ENCODE peak calls at places on chromosome 15, in nine cellular contexts. One of them, this sample, is unnamed.

GRCh38 chr15:90221251-90221900 is 12.4 kb downstream of the CIB1 start:
- DNase-seq in fibroblast of pulmonary artery: peak; percentile 93
- DNase-seq in choroid plexus epithelial cell: peak; percentile 87
- DNase-seq in AG10803: peak; percentile 90
- DNase-seq in ovary: peak; percentile 84
- DNase-seq in lower lobe of right lung: peak; percentile 75
- DNase-seq in fibroblast of the aortic adventitia: peak; percentile 95
- DNase-seq in AG09309: peak; percentile 57
- DNase-seq in brain microvascular endothelial cell: peak; percentile 71
- DNase-seq in this sample: peak; percentile 57

GRCh38 chr15:70038730-70039392 is 58.9 kb downstream of the TLE3 start:
- DNase-seq in fibroblast of pulmonary artery: no peak
- DNase-seq in choroid plexus epithelial cell: no peak
- DNase-seq in AG10803: no peak
- DNase-seq in ovary: no peak
- DNase-seq in lower lobe of right lung: peak; percentile 6
- DNase-seq in fibroblast of the aortic adventitia: no peak
- DNase-seq in AG09309: no peak
- DNase-seq in brain microvascular endothelial cell: no peak
- DNase-seq in this sample: no peak

GRCh38 chr15:90845201-90845949 is 23.0 kb upstream of the FURIN start:
- DNase-seq in fibroblast of pulmonary artery: peak; percentile 72
- DNase-seq in choroid plexus epithelial cell: peak; percentile 87
- DNase-seq in AG10803: peak; percentile 81
- DNase-seq in ovary: no peak
- DNase-seq in lower lobe of right lung: no peak
- DNase-seq in fibroblast of the aortic adventitia: peak; percentile 79
- DNase-seq in AG09309: peak; percentile 79
- DNase-seq in brain microvascular endothelial cell: peak; percentile 81
- DNase-seq in this sample: peak; percentile 40

GRCh38 chr15:33149919-33150318 is 44.6 kb downstream of the FMN1 start:
- DNase-seq in fibroblast of pulmonary artery: no peak
- DNase-seq in choroid plexus epithelial cell: peak; percentile 64
- DNase-seq in AG10803: peak; percentile 53
- DNase-seq in ovary: no peak
- DNase-seq in lower lobe of right lung: no peak
- DNase-seq in fibroblast of the aortic adventitia: peak; percentile 18
- DNase-seq in AG09309: peak; percentile 7
- DNase-seq in brain microvascular endothelial cell: no peak
- DNase-seq in this sample: peak; percentile 83

GRCh38 chr15:31427411-31427810 is 100.8 kb downstream of the KLF13 start:
- DNase-seq in fibroblast of pulmonary artery: peak; percentile 66
- DNase-seq in choroid plexus epithelial cell: peak; percentile 31
- DNase-seq in AG10803: peak; percentile 58
- DNase-seq in ovary: no peak
- DNase-seq in lower lobe of right lung: no peak
- DNase-seq in fibroblast of the aortic adventitia: peak; percentile 38
- DNase-seq in AG09309: no peak
- DNase-seq in brain microvascular endothelial cell: no peak
- DNase-seq in this sample: no peak

GRCh38 chr15:38705421-38706219 is 141.0 kb upstream of the RASGRP1 start:
- DNase-seq in fibroblast of pulmonary artery: no peak
- DNase-seq in choroid plexus epithelial cell: no peak
- DNase-seq in AG10803: peak; percentile 35
- DNase-seq in ovary: no peak
- DNase-seq in lower lobe of right lung: no peak
- DNase-seq in fibroblast of the aortic adventitia: no peak
- DNase-seq in AG09309: no peak
- DNase-seq in brain microvascular endothelial cell: no peak
- DNase-seq in this sample: no peak

GRCh38 chr15:100779331-100780207 is 100.1 kb upstream of the ALDH1A3 start:
- DNase-seq in fibroblast of pulmonary artery: no peak
- DNase-seq in choroid plexus epithelial cell: no peak
- DNase-seq in AG10803: no peak
- DNase-seq in ovary: no peak
- DNase-seq in lower lobe of right lung: no peak
- DNase-seq in fibroblast of the aortic adventitia: no peak
- DNase-seq in AG09309: no peak
- DNase-seq in brain microvascular endothelial cell: no peak
- DNase-seq in this sample: no peak

GRCh38 chr15:89364741-89365450 is 30.3 kb upstream of the POLG start:
- DNase-seq in fibroblast of pulmonary artery: no peak
- DNase-seq in choroid plexus epithelial cell: no peak
- DNase-seq in AG10803: no peak
- DNase-seq in ovary: no peak
- DNase-seq in lower lobe of right lung: no peak
- DNase-seq in fibroblast of the aortic adventitia: no peak
- DNase-seq in AG09309: no peak
- DNase-seq in brain microvascular endothelial cell: no peak
- DNase-seq in this sample: no peak

GRCh38 chr15:51104512-51104911 is 9.8 kb upstream of the TNFAIP8L3 start:
- DNase-seq in fibroblast of pulmonary artery: peak; percentile 82
- DNase-seq in choroid plexus epithelial cell: no peak
- DNase-seq in AG10803: peak; percentile 88
- DNase-seq in ovary: peak; percentile 74
- DNase-seq in lower lobe of right lung: no peak
- DNase-seq in fibroblast of the aortic adventitia: peak; percentile 97
- DNase-seq in AG09309: no peak
- DNase-seq in brain microvascular endothelial cell: no peak
- DNase-seq in this sample: no peak

GRCh38 chr15:91308855-91309254 is 208.8 kb downstream of the SV2B start:
- DNase-seq in fibroblast of pulmonary artery: no peak
- DNase-seq in choroid plexus epithelial cell: no peak
- DNase-seq in AG10803: no peak
- DNase-seq in ovary: no peak
- DNase-seq in lower lobe of right lung: no peak
- DNase-seq in fibroblast of the aortic adventitia: no peak
- DNase-seq in AG09309: no peak
- DNase-seq in brain microvascular endothelial cell: no peak
- DNase-seq in this sample: no peak

GRCh38 chr15:93942140-93942808 is 289.1 kb upstream of the MCTP2 start:
- DNase-seq in fibroblast of pulmonary artery: no peak
- DNase-seq in choroid plexus epithelial cell: no peak
- DNase-seq in AG10803: peak; percentile 6
- DNase-seq in ovary: no peak
- DNase-seq in lower lobe of right lung: no peak
- DNase-seq in fibroblast of the aortic adventitia: no peak
- DNase-seq in AG09309: no peak
- DNase-seq in brain microvascular endothelial cell: no peak
- DNase-seq in this sample: no peak

GRCh38 chr15:93941687-93942086 is 289.7 kb upstream of the MCTP2 start:
- DNase-seq in fibroblast of pulmonary artery: no peak
- DNase-seq in choroid plexus epithelial cell: no peak
- DNase-seq in AG10803: no peak
- DNase-seq in ovary: no peak
- DNase-seq in lower lobe of right lung: no peak
- DNase-seq in fibroblast of the aortic adventitia: no peak
- DNase-seq in AG09309: no peak
- DNase-seq in brain microvascular endothelial cell: no peak
- DNase-seq in this sample: no peak

GRCh38 chr15:93948728-93949127 is 282.6 kb upstream of the MCTP2 start:
- DNase-seq in fibroblast of pulmonary artery: no peak
- DNase-seq in choroid plexus epithelial cell: no peak
- DNase-seq in AG10803: no peak
- DNase-seq in ovary: no peak
- DNase-seq in lower lobe of right lung: no peak
- DNase-seq in fibroblast of the aortic adventitia: no peak
- DNase-seq in AG09309: no peak
- DNase-seq in brain microvascular endothelial cell: no peak
- DNase-seq in this sample: no peak

GRCh38 chr15:93943607-93944006 is 287.8 kb upstream of the MCTP2 start:
- DNase-seq in fibroblast of pulmonary artery: no peak
- DNase-seq in choroid plexus epithelial cell: no peak
- DNase-seq in AG10803: peak; percentile 3
- DNase-seq in ovary: no peak
- DNase-seq in lower lobe of right lung: no peak
- DNase-seq in fibroblast of the aortic adventitia: no peak
- DNase-seq in AG09309: no peak
- DNase-seq in brain microvascular endothelial cell: no peak
- DNase-seq in this sample: no peak
- TF ChIP-seq CTCF in fibroblast of pulmonary artery: no peak
- TF ChIP-seq CTCF in choroid plexus epithelial cell: no peak
- TF ChIP-seq CTCF in AG10803: no peak
- TF ChIP-seq CTCF in ovary: no peak
- TF ChIP-seq CTCF in lower lobe of right lung: no peak
- TF ChIP-seq CTCF in fibroblast of the aortic adventitia: no peak
- TF ChIP-seq CTCF in AG09309: no peak
- TF ChIP-seq CTCF in brain microvascular endothelial cell: no peak
- TF ChIP-seq CTCF in this sample: no peak

GRCh38 chr15:80061581-80061980 is 2.1 kb downstream of the ZFAND6 start:
- DNase-seq in fibroblast of pulmonary artery: peak; percentile 31
- DNase-seq in choroid plexus epithelial cell: peak; percentile 61
- DNase-seq in AG10803: peak; percentile 50
- DNase-seq in ovary: no peak
- DNase-seq in lower lobe of right lung: no peak
- DNase-seq in fibroblast of the aortic adventitia: peak; percentile 33
- DNase-seq in AG09309: no peak
- DNase-seq in brain microvascular endothelial cell: no peak
- DNase-seq in this sample: no peak
- H3K4me3 ChIP-seq in fibroblast of pulmonary artery: peak overlapping the region; percentile 68
- H3K4me3 ChIP-seq in choroid plexus epithelial cell: peak overlapping the region; percentile 72
- H3K4me3 ChIP-seq in AG10803: peak overlapping the region; percentile 74
- H3K4me3 ChIP-seq in ovary: no peak overlapping the region
- H3K4me3 ChIP-seq in lower lobe of right lung: peak overlapping the region; percentile 77
- H3K4me3 ChIP-seq in fibroblast of the aortic adventitia: no peak overlapping the region
- H3K4me3 ChIP-seq in AG09309: no peak overlapping the region
- H3K4me3 ChIP-seq in brain microvascular endothelial cell: no peak overlapping the region
- H3K4me3 ChIP-seq in this sample: peak overlapping the region; percentile 77

DNA sequence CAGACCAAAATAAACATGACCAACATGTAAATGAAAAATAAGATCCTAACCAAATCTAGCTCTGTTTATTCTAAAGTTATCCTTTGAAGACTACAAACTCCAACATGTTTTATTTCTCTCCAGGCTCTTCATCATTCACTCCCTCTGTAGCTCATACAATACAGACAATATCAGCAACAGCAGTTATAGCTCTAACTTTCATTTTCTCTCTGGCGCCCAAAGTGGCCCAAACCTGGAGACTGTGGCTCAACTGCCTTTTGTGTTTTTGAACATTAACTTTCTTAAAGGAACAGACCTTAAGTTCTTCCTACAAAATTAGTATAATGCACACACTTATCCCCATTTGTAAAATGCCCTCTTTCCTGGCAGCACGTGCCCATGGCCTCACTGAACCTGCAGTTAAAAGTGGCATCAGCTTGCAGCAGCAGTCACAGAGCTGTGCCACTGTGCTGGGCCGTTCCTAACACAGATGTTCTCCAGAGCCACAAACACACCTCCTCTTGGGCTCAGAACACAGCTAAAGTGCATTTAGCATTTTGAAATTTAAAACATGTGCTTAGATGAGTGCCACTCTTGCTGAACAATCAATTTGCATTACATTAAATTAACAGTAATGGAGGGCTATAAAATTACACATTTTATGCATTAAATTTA is 91.8 kb downstream of the RORA start:
- DNase-seq in fibroblast of pulmonary artery: no peak
- DNase-seq in choroid plexus epithelial cell: no peak
- DNase-seq in AG10803: no peak
- DNase-seq in ovary: no peak
- DNase-seq in lower lobe of right lung: no peak
- DNase-seq in fibroblast of the aortic adventitia: no peak
- DNase-seq in AG09309: no peak
- DNase-seq in brain microvascular endothelial cell: no peak
- DNase-seq in this sample: no peak
- TF ChIP-seq CTCF in fibroblast of pulmonary artery: no peak
- TF ChIP-seq CTCF in choroid plexus epithelial cell: no peak
- TF ChIP-seq CTCF in AG10803: no peak
- TF ChIP-seq CTCF in ovary: no peak
- TF ChIP-seq CTCF in lower lobe of right lung: no peak
- TF ChIP-seq CTCF in fibroblast of the aortic adventitia: no peak
- TF ChIP-seq CTCF in AG09309: no peak
- TF ChIP-seq CTCF in brain microvascular endothelial cell: no peak
- TF ChIP-seq CTCF in this sample: no peak

DNA sequence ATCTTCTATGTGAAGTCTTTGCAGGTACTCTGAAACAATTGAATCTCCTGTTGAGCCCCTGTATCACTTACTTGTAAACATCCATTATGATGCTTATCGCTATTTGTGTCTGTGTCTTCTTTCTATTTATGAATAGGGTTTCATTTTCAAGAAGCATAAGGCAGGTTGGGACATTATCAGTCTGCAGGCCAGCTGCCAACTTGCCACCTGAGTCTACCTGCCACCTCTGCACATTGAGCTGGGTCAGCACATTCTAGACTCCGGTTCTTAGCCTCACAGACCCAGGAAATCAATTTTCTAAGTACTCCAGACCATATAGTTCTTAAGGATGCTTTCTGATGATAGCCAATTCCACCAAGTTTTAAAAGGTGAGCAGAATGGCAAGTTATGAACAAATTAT is 105.7 kb upstream of the MCTP2 start:
- DNase-seq in fibroblast of pulmonary artery: no peak
- DNase-seq in choroid plexus epithelial cell: no peak
- DNase-seq in AG10803: no peak
- DNase-seq in ovary: no peak
- DNase-seq in lower lobe of right lung: no peak
- DNase-seq in fibroblast of the aortic adventitia: no peak
- DNase-seq in AG09309: no peak
- DNase-seq in brain microvascular endothelial cell: no peak
- DNase-seq in this sample: no peak
- H3K4me3 ChIP-seq in fibroblast of pulmonary artery: no peak overlapping the region
- H3K4me3 ChIP-seq in choroid plexus epithelial cell: no peak overlapping the region
- H3K4me3 ChIP-seq in AG10803: no peak overlapping the region
- H3K4me3 ChIP-seq in ovary: no peak overlapping the region
- H3K4me3 ChIP-seq in lower lobe of right lung: no peak overlapping the region
- H3K4me3 ChIP-seq in fibroblast of the aortic adventitia: no peak overlapping the region
- H3K4me3 ChIP-seq in AG09309: no peak overlapping the region
- H3K4me3 ChIP-seq in brain microvascular endothelial cell: no peak overlapping the region
- H3K4me3 ChIP-seq in this sample: no peak overlapping the region

This sample was measured in astrocyte of the cerebellum.